ENCODE peak calls at places on chromosomes 1 and 21, in six cellular contexts. V is astrocyte of the spinal cord, R is lung, N is HAP-1, H is HFF-Myc, I is adipocyte. T is an unnamed sample.

GRCh38 chr1:43373034-43373940 is 5.5 kb upstream of the ELOVL1 start:
- DNase-seq in I (peak; percentile 63), R (no peak), N (no peak), V (peak; percentile 80), H (peak; percentile 35), T (no peak)

GRCh38 chr1:86466986-86467385 is 1.7 kb upstream of the CLCA1 start:
- DNase-seq in V (no peak), H (no peak), R (no peak), N (no peak), I (peak; percentile 16), T (no peak)

GRCh38 chr21:42215942-42216725 is 2.8 kb upstream of the ABCG1 start:
- DNase-seq in V (no peak), I (no peak), R (no peak), N (no peak), H (no peak), T (no peak)

GRCh38 chr1:224859651-224860050 is 69.8 kb upstream of the DNAH14 start:
- DNase-seq in V (no peak), N (no peak), H (no peak), R (no peak), I (no peak), T (no peak)

GRCh38 chr1:18901952-18902522 is 318 bp downstream of the ALDH4A1 start:
- DNase-seq in I (peak; percentile 72), N (peak; percentile 14), R (no peak), V (no peak), H (no peak), T (peak; percentile 72)

GRCh38 chr1:34190692-34191091 is 14.0 kb downstream of the C1orf94 start:
- DNase-seq in I (no peak), H (no peak), V (no peak), R (no peak), N (no peak), T (no peak)

GRCh38 chr21:44758781-44759627 is 42.6 kb downstream of the UBE2G2 start:
- DNase-seq in N (no peak), I (no peak), V (no peak), R (no peak), H (no peak), T (peak; percentile 80)

GRCh38 chr1:16904560-16905111 is 8.9 kb downstream of the RNU1-2 start:
- DNase-seq in R (peak; percentile 100), V (peak; percentile 99), I (peak; percentile 100), H (peak; percentile 99), N (peak; percentile 93), T (peak; percentile 98)

GRCh38 chr1:167708940-167709389 is 12.8 kb upstream of the MPZL1 start:
- DNase-seq in R (no peak), V (no peak), I (no peak), H (no peak), N (no peak), T (no peak)

GRCh38 chr1:93559045-93559444 is 111.1 kb downstream of the FNBP1L start:
- DNase-seq in R (no peak), N (no peak), H (no peak), V (no peak), I (no peak), T (no peak)

GRCh38 chr1:207908112-207908734 is 2.7 kb downstream of the CD34 start:
- DNase-seq in R (no peak), I (no peak), N (no peak), H (no peak), V (no peak), T (peak; percentile 38)

GRCh38 chr21:42389449-42389835 is 6.4 kb downstream of the TMPRSS3 start:
- DNase-seq in I (no peak), N (no peak), V (no peak), H (no peak), R (peak; percentile 56), T (peak; percentile 61)

GRCh38 chr1:184636156-184636448 is 118.6 kb downstream of the EDEM3 start:
- DNase-seq in R (no peak), I (no peak), H (no peak), V (no peak), N (no peak), T (no peak)

GRCh38 chr1:46128336-46128735 is 4.1 kb downstream of the PIK3R3 start:
- DNase-seq in R (no peak), H (no peak), I (peak; percentile 72), V (peak; percentile 12), N (no peak), T (no peak)

GRCh38 chr1:205285391-205286101 is 36.0 kb downstream of the NUAK2 start:
- DNase-seq in I (no peak), H (no peak), V (peak; percentile 70), N (no peak), R (no peak), T (no peak)

GRCh38 chr1:226405411-226405988 is 2.4 kb downstream of the PARP1 start:
- DNase-seq in I (no peak), H (no peak), V (no peak), N (peak; percentile 46), R (no peak), T (no peak)

GRCh38 chr21:42172596-42173483 is 46.1 kb upstream of the ABCG1 start:
- DNase-seq in V (no peak), N (no peak), H (no peak), R (no peak), I (no peak), T (no peak)

GRCh38 chr1:12464627-12465056 is 153.4 kb downstream of the DHRS3 start:
- DNase-seq in R (peak; percentile 66), N (no peak), I (peak; percentile 94), V (peak; percentile 97), H (peak; percentile 69), T (no peak)

GRCh38 chr1:117051224-117052064 is 8.7 kb upstream of the TTF2 start:
- DNase-seq in V (no peak), H (no peak), R (peak; percentile 35), N (no peak), I (no peak), T (no peak)

GRCh38 chr1:26254404-26254803 is 20.4 kb downstream of the CEP85 start:
- DNase-seq in I (peak; percentile 19), H (no peak), V (no peak), R (no peak), N (no peak), T (no peak)

GRCh38 chr1:119298687-119299086 is 69.9 kb upstream of the HAO2 start:
- DNase-seq in V (peak; percentile 89), H (peak; percentile 27), R (no peak), I (no peak), N (no peak), T (no peak)

GRCh38 chr1:48777219-48777895 is 666 bp upstream of the BEND5 start:
- DNase-seq in V (no peak), N (no peak), R (peak; percentile 32), H (no peak), I (no peak), T (peak; percentile 62)

GRCh38 chr1:205592443-205593003 is 39.3 kb downstream of the ELK4 start:
- DNase-seq in I (no peak), R (no peak), V (no peak), N (no peak), H (no peak), T (peak; percentile 52)

GRCh38 chr1:80023366-80023765 is 1016.8 kb upstream of the ADGRL4 start:
- DNase-seq in V (no peak), N (no peak), H (no peak), I (no peak), R (no peak), T (no peak)

DNA sequence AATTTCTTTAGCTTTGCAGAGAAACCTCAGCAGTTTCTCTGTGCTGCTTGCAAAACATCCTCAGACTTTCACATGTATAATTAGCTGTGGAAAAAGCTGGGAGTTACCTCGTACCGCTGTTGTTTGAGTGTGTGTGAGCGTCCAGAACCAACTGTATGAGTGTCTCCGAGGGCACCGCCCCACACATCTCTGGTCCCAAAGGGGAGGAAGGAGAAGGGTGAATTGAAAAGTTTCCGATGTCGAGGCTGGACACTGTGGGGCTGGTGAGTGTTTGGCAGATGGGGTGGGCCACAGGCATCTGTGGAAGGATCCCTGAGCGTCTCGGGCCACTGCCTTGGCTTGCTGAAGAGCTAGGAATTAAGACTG is 1.2 kb downstream of the ATP2B4 start:
- DNase-seq in H (no peak), R (peak; percentile 38), N (peak; percentile 38), I (peak; percentile 68), V (peak; percentile 47), T (no peak)
- H3K4me3 ChIP-seq in H (peak overlapping the region; percentile 65), R (peak overlapping the region; percentile 57), N (peak overlapping the region; percentile 49), I (peak overlapping the region; percentile 95), V (peak overlapping the region; percentile 91), T (peak overlapping the region; percentile 66)

DNA sequence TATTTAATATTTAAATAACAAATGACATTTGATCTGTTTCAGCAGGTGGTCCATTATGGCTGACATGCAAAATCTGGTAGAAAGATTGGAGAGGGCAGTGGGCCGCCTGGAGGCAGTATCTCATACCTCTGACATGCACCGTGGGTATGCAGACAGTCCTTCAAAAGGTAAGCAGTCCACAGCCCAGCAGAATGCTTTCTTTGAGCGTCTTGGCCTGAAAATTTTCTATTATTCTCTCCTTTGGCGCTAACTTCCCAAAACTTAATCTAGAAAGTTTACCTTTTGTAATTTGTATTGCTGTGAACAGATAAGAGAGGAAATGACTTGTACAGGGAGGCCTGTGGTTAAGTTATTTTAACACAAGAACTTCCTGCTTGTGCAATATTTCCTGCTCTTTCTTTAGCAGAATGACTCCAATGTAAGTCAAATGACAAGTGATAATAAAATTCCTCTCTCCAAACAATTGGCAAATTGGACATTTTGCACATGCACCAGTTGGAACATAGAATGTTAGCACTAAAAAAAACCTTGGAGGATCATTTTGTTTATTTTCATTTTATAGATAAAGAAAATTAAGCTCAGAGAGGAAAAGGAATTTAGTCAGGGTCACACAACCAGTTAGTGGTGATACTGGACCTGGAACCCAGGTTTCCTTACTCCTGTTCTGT is 18.9 kb downstream of the CAP1 start:
- DNase-seq in H (no peak), R (no peak), V (peak; percentile 29), N (no peak), I (peak; percentile 29), T (peak; percentile 62)
- H3K4me3 ChIP-seq in H (no peak overlapping the region), R (no peak overlapping the region), V (no peak overlapping the region), N (no peak overlapping the region), I (peak overlapping the region; percentile 25), T (no peak overlapping the region)

DNA sequence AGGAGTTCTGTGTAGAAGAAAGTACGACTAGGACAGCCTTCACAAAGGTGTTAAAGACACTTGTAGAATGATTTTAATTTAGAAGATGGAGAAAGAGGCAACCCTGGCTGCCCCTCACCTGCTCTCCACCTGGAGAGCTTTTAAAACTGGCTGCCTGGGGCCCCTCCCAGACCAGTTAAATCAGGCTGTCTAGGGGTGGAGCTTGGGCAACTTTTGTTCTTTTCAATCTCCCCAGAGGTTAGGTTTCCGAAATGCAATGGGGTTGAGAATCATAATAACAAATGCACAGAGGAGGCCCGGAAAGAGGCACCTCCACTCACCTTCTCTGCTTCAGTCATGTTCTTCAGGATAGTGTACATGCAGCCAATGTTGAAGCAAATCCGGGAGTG is 429 bp downstream of the NCF2 start:
- DNase-seq in I (no peak), H (no peak), V (no peak), N (no peak), R (no peak), T (peak; percentile 47)
- H3K4me3 ChIP-seq in I (no peak overlapping the region), H (no peak overlapping the region), V (no peak overlapping the region), N (no peak overlapping the region), R (peak overlapping the region; percentile 19), T (no peak overlapping the region)

DNA sequence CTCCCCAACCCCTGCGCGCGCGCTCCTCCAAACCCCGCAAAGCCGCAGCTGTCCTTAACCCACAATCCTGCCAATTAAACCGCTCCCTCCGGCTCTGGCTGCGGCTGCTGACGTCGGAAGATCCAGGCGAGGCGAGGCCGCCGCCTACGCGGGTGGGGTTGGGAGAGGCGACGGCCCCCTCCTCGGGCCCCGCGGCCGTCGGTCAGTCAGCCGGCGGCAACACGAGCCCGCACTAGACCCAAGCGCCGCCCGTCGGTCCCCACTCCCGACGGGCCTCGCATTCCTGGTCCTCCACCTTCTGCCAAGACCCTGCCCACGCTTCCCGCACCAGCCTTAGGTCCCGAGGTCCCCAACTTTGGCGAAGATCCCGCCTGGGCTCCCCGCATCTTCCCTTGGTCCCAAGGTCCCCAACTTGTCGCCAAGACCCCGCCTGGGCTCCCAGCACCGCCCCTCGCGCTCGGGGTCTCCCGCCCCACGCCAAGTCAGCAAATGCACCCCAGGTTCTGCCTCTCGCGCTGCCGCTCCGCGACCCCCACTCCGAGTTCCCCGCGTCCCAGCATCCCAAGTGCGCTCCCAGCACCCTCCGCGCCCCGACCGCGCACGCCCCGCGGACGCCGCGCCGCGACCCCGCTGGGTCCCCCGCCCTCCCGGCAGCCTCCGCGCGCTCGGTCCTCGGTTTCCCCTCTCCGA is 75.5 kb downstream of the VWA5B1 start:
- DNase-seq in V (no peak), N (no peak), H (no peak), I (peak; percentile 46), R (no peak), T (peak; percentile 81)
- H3K4me3 ChIP-seq in V (no peak overlapping the region), N (no peak overlapping the region), H (no peak overlapping the region), I (no peak overlapping the region), R (no peak overlapping the region), T (peak overlapping the region; percentile 56)

T was measured in H7.